ENCODE peak calls at places on chromosomes 5 and 9, in four cellular contexts. X is A549, T is GM12878, Z is K562. A is an unnamed sample.

GRCh38 chr5:82635561-82636288 is 357.6 kb upstream of the RPS23 start:
- DNase-seq in X (peak), T (no peak), Z (no peak), A (peak)

GRCh38 chr5:81065492-81065891 is 105.3 kb downstream of the RASGRF2 start:
- DNase-seq in X (no peak), T (no peak), Z (no peak), A (no peak)

GRCh38 chr9:136773386-136774044 is 9.2 kb upstream of the LCN15 start:
- DNase-seq in X (peak), T (no peak), Z (peak), A (peak)

GRCh38 chr9:131020388-131020787 is 11.4 kb downstream of the LAMC3 start:
- DNase-seq in X (no peak), T (no peak), Z (no peak), A (no peak)

GRCh38 chr5:33781286-33781685 is 110.5 kb downstream of the ADAMTS12 start:
- DNase-seq in X (peak), T (no peak), Z (no peak), A (no peak)

GRCh38 chr9:33164138-33164809 is 2.9 kb downstream of the B4GALT1 start:
- DNase-seq in X (no peak), T (no peak), Z (no peak), A (no peak)

GRCh38 chr5:122707796-122708195 is 67.1 kb upstream of the SNX2 start:
- DNase-seq in X (no peak), T (no peak), Z (no peak), A (no peak)

GRCh38 chr5:87574106-87574505 is 161.4 kb upstream of the CCNH start:
- DNase-seq in X (no peak), T (no peak), Z (no peak), A (no peak)

GRCh38 chr9:125258160-125258559 is 3.5 kb upstream of the GAPVD1 start:
- DNase-seq in X (no peak), T (no peak), Z (no peak), A (no peak)

GRCh38 chr5:56815657-56816545 is 552 bp downstream of the MAP3K1 start:
- DNase-seq in X (peak), T (no peak), Z (peak), A (no peak)

GRCh38 chr5:56552612-56553268 is 262.6 kb upstream of the MAP3K1 start:
- DNase-seq in X (no peak), T (no peak), Z (no peak), A (no peak)

GRCh38 chr5:1208221-1208742 is 6.9 kb downstream of the SLC6A19 start:
- DNase-seq in X (no peak), T (no peak), Z (no peak), A (no peak)

GRCh38 chr5:41057231-41057630 is 13.9 kb downstream of the MROH2B start:
- DNase-seq in X (no peak), T (no peak), Z (no peak), A (no peak)

GRCh38 chr5:43024217-43024616 is 15.9 kb downstream of the ANXA2R start:
- DNase-seq in X (no peak), T (no peak), Z (no peak), A (no peak)

GRCh38 chr5:58901271-58901670 is 318.4 kb downstream of the RAB3C start:
- DNase-seq in X (no peak), T (no peak), Z (no peak), A (no peak)

GRCh38 chr9:37953775-37954437 is 50.0 kb upstream of the SLC25A51 start:
- DNase-seq in X (peak), T (peak), Z (peak), A (no peak)

GRCh38 chr5:28301676-28302075 is 1263.3 kb upstream of the CDH9 start:
- DNase-seq in X (peak), T (no peak), Z (peak), A (no peak)

GRCh38 chr5:57028166-57028565 is 76.2 kb upstream of the MIER3 start:
- DNase-seq in X (no peak), T (no peak), Z (no peak), A (no peak)

GRCh38 chr5:101102506-101102905 is 199.4 kb upstream of the ST8SIA4 start:
- DNase-seq in X (peak), T (no peak), Z (no peak), A (peak)

GRCh38 chr9:83005963-83006362 is 57.0 kb downstream of the RASEF start:
- DNase-seq in X (no peak), T (no peak), Z (no peak), A (no peak)

GRCh38 chr9:96523429-96523828 is 73.5 kb downstream of the HABP4 start:
- DNase-seq in X (no peak), T (no peak), Z (no peak), A (no peak)

DNA sequence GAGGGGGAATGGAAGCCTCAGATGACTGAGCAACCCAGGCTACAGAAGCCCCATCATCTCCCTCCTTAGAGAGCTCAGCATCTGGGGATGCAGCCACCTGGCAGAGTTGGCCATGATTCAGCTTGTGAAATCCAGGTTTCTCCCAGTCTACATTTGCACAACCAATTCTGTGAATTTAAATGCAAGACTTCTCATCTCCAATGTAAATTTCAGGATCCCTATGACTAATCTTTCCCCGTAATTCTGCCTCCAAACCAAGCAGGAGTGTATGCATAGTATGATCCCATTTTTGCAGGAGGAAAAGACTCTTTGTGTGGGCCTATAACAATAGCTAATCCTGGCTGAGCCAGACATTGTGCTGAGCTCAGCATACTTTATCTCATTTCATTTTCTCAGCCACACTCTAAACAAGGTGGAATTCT is 59.6 kb upstream of the IL17B start:
- DNase-seq in X (no peak), T (no peak), Z (no peak), A (no peak)
- TF ChIP-seq CHD4 in X (no peak), T (no peak), Z (no peak), A (no peak)

GRCh38 chr9:21852751-21853150 is 50.3 kb downstream of the MTAP start:
- DNase-seq in X (no peak), T (peak), Z (no peak), A (no peak)
- TF ChIP-seq CHD4 in X (no peak), T (no peak), Z (no peak), A (no peak)

DNA sequence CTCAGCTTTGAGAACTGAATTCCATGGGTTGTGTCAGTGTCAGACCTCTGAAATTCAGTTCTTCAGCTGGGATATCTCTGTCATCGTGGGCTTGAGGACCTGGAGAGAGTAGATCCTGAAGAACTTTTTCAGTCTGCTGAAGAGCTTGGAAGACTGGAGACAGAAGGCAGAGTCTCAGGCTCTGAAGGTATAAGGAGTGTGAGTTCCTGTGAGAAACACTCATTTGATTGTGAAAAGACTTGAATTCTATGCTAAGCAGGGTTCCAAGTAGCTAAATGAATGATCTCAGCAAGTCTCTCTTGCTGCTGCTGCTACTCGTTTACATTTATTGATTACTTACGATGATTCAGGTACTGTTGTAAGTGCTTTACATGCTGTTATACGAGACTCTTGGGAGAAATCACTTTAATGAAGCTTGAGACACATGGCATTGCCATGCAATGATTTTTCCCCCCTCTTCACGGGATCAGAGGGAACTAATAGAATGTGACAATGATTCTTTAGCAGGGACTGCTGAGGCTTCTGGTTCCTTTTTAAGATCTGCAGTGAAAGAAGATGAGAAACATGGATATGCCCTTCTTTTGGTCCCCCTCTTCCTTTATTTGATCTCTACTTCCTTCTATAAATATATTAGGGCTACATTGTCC is 63.8 kb downstream of the PTTG1 start:
- DNase-seq in X (no peak), T (no peak), Z (no peak), A (no peak)
- TF ChIP-seq CHD4 in X (no peak), T (no peak), Z (no peak), A (no peak)

DNA sequence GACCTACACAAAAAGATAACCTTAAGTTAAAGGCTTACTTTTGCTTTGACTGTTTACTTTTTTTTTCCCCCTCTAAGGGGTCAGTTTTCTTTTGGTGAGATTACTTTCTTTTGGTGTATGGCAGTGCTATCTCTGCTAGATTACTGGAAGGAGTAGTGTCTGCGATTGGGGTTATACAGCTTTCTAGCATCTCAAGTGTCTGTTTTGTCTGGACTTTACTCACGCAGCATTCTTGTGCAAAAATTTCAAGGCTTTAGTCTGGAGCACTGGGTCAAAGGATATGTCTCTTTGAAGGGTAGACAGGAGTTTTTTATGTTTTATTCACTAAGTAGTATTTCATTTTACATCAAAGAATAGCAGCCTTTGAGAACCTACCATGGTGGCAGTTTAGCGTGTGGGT is 52.6 kb downstream of the NDUFS4 start:
- DNase-seq in X (no peak), T (no peak), Z (no peak), A (no peak)
- TF ChIP-seq CHD4 in X (no peak), T (no peak), Z (no peak), A (no peak)

GRCh38 chr5:60492958-60493357 is 207.0 kb downstream of the DEPDC1B start:
- DNase-seq in X (peak), T (no peak), Z (peak), A (peak)
- TF ChIP-seq CHD4 in X (no peak), T (no peak), Z (no peak), A (no peak)

DNA sequence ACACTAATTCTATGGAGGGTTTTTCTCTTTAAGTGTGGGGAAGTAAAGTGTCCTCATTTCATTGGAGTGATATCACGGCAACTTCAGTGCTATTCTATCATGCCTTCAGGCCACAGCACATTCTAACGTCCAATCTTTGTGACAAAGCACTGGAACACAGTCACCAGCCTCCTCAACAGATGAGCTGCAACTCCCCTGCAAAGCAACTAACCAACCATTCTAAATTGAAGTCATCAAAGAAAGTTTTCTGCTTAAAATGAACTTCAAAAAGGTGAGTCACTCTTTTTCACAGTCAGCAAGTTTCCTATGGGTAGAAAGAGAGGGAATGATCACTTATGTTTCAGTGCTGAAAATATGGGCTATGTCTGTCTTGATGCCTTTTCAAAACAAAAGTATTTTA is 190.8 kb downstream of the ELAVL2 start:
- DNase-seq in X (no peak), T (no peak), Z (no peak), A (no peak)
- TF ChIP-seq CHD4 in X (no peak), T (no peak), Z (no peak), A (no peak)

GRCh38 chr5:143406408-143406807 is 2.9 kb upstream of the NR3C1 start:
- DNase-seq in X (no peak), T (no peak), Z (no peak), A (no peak)

GRCh38 chr5:143405747-143406098 is 2.2 kb upstream of the NR3C1 start:
- DNase-seq in X (no peak), T (no peak), Z (no peak), A (no peak)

GRCh38 chr5:143413964-143414669 is 10.6 kb upstream of the NR3C1 start:
- DNase-seq in X (no peak), T (no peak), Z (no peak), A (no peak)

GRCh38 chr5:143412656-143413342 is 9.3 kb upstream of the NR3C1 start:
- DNase-seq in X (no peak), T (no peak), Z (no peak), A (no peak)

GRCh38 chr5:143409972-143410371 is 6.5 kb upstream of the NR3C1 start:
- DNase-seq in X (no peak), T (no peak), Z (no peak), A (no peak)
- TF ChIP-seq CHD4 in X (no peak), T (no peak), Z (no peak), A (no peak)

GRCh38 chr9:84573098-84573497 is 96.4 kb upstream of the NTRK2 start:
- DNase-seq in X (no peak), T (no peak), Z (no peak), A (no peak)
- TF ChIP-seq CHD4 in X (no peak), T (no peak), Z (no peak), A (no peak)

GRCh38 chr5:73625905-73626811 is at the start of gene ARHGEF28:
- DNase-seq in X (peak), T (no peak), Z (no peak), A (peak)
- TF ChIP-seq CHD4 in X (no peak), T (no peak), Z (no peak), A (no peak)

DNA sequence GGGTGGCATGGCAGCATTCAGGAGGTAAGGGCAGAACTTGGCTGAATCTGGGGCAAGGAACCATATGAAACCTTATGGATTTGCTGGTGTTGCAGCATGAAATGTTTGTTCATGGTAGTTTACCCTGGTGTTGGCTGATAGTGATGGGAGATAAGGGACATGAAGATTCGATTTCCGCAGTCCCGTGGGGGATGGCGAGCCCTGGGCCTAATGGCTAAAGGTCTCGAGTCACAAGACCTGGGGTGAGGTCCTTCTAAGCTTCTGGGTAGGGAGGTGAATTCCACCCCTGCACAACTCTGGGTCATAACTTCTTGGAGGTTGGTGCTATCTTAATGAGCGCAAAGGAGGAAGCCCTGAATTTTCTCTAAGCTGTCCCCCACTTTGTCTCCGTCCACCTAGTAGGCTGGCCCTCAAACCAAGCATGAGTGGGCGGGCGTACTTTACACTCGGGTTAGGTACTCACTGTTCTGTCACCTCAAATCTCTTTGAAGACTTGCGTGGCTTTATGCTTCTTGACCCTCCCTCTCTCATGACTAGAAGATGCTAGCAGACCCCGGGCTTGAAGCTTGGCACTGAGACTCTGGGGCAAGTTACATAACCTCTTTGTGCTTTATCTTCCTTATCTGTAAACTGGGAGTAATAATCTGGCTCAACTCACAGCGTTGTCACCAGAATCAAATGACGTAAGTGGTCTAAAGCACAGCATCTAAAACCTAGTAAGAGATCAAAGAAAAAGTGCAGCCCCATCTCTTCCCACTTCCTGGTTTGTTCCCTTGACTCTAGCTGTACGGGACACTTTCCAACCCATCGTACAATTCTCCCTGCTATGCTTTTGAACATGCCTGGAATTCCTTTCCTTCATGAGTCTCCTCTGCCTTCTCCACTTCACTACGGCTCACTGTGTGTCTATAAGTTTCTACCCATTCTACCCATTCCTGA is 72.5 kb downstream of the BASP1 start:
- DNase-seq in X (no peak), T (no peak), Z (no peak), A (no peak)
- TF ChIP-seq CHD4 in X (no peak), T (no peak), Z (no peak), A (no peak)